ENCODE peak calls at places on chromosome 12, in seven cellular contexts. One of them, this sample, is unnamed.

GRCh38 chr12:98401427-98401826 is 114.0 kb upstream of the TMPO start:
- DNase-seq in astrocyte of the spinal cord: peak
- DNase-seq in NB4: peak
- DNase-seq in posterior vena cava: no peak
- DNase-seq in NCI-H1092 treated with DMSO at 0.1 percent for 48 hours: peak
- DNase-seq in stimulated activated CD4-positive, alpha-beta T cell treated with anti-CD3 and anti-CD28 coated beads, TNF-alpha, amount 100 ng/mL, for 4 hours: no peak
- DNase-seq in breast epithelium: no peak
- DNase-seq in this sample: no peak

GRCh38 chr12:92608418-92609091 is 94.2 kb upstream of the PLEKHG7 start:
- DNase-seq in astrocyte of the spinal cord: peak
- DNase-seq in NB4: peak
- DNase-seq in posterior vena cava: no peak
- DNase-seq in NCI-H1092 treated with DMSO at 0.1 percent for 48 hours: peak
- DNase-seq in stimulated activated CD4-positive, alpha-beta T cell treated with anti-CD3 and anti-CD28 coated beads, TNF-alpha, amount 100 ng/mL, for 4 hours: no peak
- DNase-seq in breast epithelium: no peak
- DNase-seq in this sample: no peak

GRCh38 chr12:40946612-40947194 is 241.4 kb upstream of the PDZRN4 start:
- DNase-seq in astrocyte of the spinal cord: peak
- DNase-seq in NB4: peak
- DNase-seq in posterior vena cava: no peak
- DNase-seq in NCI-H1092 treated with DMSO at 0.1 percent for 48 hours: peak
- DNase-seq in stimulated activated CD4-positive, alpha-beta T cell treated with anti-CD3 and anti-CD28 coated beads, TNF-alpha, amount 100 ng/mL, for 4 hours: no peak
- DNase-seq in breast epithelium: no peak
- DNase-seq in this sample: no peak

GRCh38 chr12:47736877-47737676 is 11.8 kb upstream of the ENDOU start:
- DNase-seq in astrocyte of the spinal cord: peak
- DNase-seq in NB4: no peak
- DNase-seq in posterior vena cava: peak
- DNase-seq in NCI-H1092 treated with DMSO at 0.1 percent for 48 hours: peak
- DNase-seq in stimulated activated CD4-positive, alpha-beta T cell treated with anti-CD3 and anti-CD28 coated beads, TNF-alpha, amount 100 ng/mL, for 4 hours: no peak
- DNase-seq in breast epithelium: peak
- DNase-seq in this sample: peak

GRCh38 chr12:108689314-108690190 is 41.8 kb downstream of the CORO1C start:
- DNase-seq in astrocyte of the spinal cord: peak
- DNase-seq in NB4: peak
- DNase-seq in posterior vena cava: no peak
- DNase-seq in NCI-H1092 treated with DMSO at 0.1 percent for 48 hours: peak
- DNase-seq in stimulated activated CD4-positive, alpha-beta T cell treated with anti-CD3 and anti-CD28 coated beads, TNF-alpha, amount 100 ng/mL, for 4 hours: no peak
- DNase-seq in breast epithelium: no peak
- DNase-seq in this sample: no peak

GRCh38 chr12:96425973-96426372 is 25.7 kb upstream of the CDK17 start:
- DNase-seq in astrocyte of the spinal cord: peak
- DNase-seq in NB4: peak
- DNase-seq in posterior vena cava: no peak
- DNase-seq in NCI-H1092 treated with DMSO at 0.1 percent for 48 hours: no peak
- DNase-seq in stimulated activated CD4-positive, alpha-beta T cell treated with anti-CD3 and anti-CD28 coated beads, TNF-alpha, amount 100 ng/mL, for 4 hours: no peak
- DNase-seq in breast epithelium: no peak
- DNase-seq in this sample: no peak

GRCh38 chr12:572532-572899 is 90.7 kb downstream of the NINJ2 start:
- DNase-seq in astrocyte of the spinal cord: no peak
- DNase-seq in NB4: peak
- DNase-seq in posterior vena cava: no peak
- DNase-seq in NCI-H1092 treated with DMSO at 0.1 percent for 48 hours: no peak
- DNase-seq in stimulated activated CD4-positive, alpha-beta T cell treated with anti-CD3 and anti-CD28 coated beads, TNF-alpha, amount 100 ng/mL, for 4 hours: no peak
- DNase-seq in breast epithelium: peak
- DNase-seq in this sample: no peak

GRCh38 chr12:34399631-34400422 is 377.5 kb downstream of the ALG10 start:
- DNase-seq in astrocyte of the spinal cord: no peak
- DNase-seq in NB4: no peak
- DNase-seq in posterior vena cava: peak
- DNase-seq in NCI-H1092 treated with DMSO at 0.1 percent for 48 hours: no peak
- DNase-seq in stimulated activated CD4-positive, alpha-beta T cell treated with anti-CD3 and anti-CD28 coated beads, TNF-alpha, amount 100 ng/mL, for 4 hours: no peak
- DNase-seq in breast epithelium: peak
- DNase-seq in this sample: peak

GRCh38 chr12:32159925-32160324 is 53.3 kb downstream of the BICD1 start:
- DNase-seq in astrocyte of the spinal cord: peak
- DNase-seq in NB4: no peak
- DNase-seq in posterior vena cava: no peak
- DNase-seq in NCI-H1092 treated with DMSO at 0.1 percent for 48 hours: no peak
- DNase-seq in stimulated activated CD4-positive, alpha-beta T cell treated with anti-CD3 and anti-CD28 coated beads, TNF-alpha, amount 100 ng/mL, for 4 hours: no peak
- DNase-seq in breast epithelium: no peak
- DNase-seq in this sample: no peak

GRCh38 chr12:11023387-11023786 is 967 bp upstream of the TAS2R19 start:
- DNase-seq in astrocyte of the spinal cord: no peak
- DNase-seq in NB4: no peak
- DNase-seq in posterior vena cava: no peak
- DNase-seq in NCI-H1092 treated with DMSO at 0.1 percent for 48 hours: no peak
- DNase-seq in stimulated activated CD4-positive, alpha-beta T cell treated with anti-CD3 and anti-CD28 coated beads, TNF-alpha, amount 100 ng/mL, for 4 hours: no peak
- DNase-seq in breast epithelium: no peak
- DNase-seq in this sample: no peak

GRCh38 chr12:46461459-46461858 is 88.9 kb upstream of the SLC38A2 start:
- DNase-seq in astrocyte of the spinal cord: no peak
- DNase-seq in NB4: no peak
- DNase-seq in posterior vena cava: no peak
- DNase-seq in NCI-H1092 treated with DMSO at 0.1 percent for 48 hours: no peak
- DNase-seq in stimulated activated CD4-positive, alpha-beta T cell treated with anti-CD3 and anti-CD28 coated beads, TNF-alpha, amount 100 ng/mL, for 4 hours: no peak
- DNase-seq in breast epithelium: no peak
- DNase-seq in this sample: no peak

GRCh38 chr12:121872546-121873223 is 14.0 kb upstream of the HPD start:
- DNase-seq in astrocyte of the spinal cord: peak
- DNase-seq in NB4: no peak
- DNase-seq in posterior vena cava: no peak
- DNase-seq in NCI-H1092 treated with DMSO at 0.1 percent for 48 hours: no peak
- DNase-seq in stimulated activated CD4-positive, alpha-beta T cell treated with anti-CD3 and anti-CD28 coated beads, TNF-alpha, amount 100 ng/mL, for 4 hours: no peak
- DNase-seq in breast epithelium: no peak
- DNase-seq in this sample: no peak

GRCh38 chr12:44616385-44616784 is 259.7 kb downstream of the NELL2 start:
- DNase-seq in astrocyte of the spinal cord: peak
- DNase-seq in NB4: no peak
- DNase-seq in posterior vena cava: no peak
- DNase-seq in NCI-H1092 treated with DMSO at 0.1 percent for 48 hours: peak
- DNase-seq in stimulated activated CD4-positive, alpha-beta T cell treated with anti-CD3 and anti-CD28 coated beads, TNF-alpha, amount 100 ng/mL, for 4 hours: no peak
- DNase-seq in breast epithelium: no peak
- DNase-seq in this sample: no peak

GRCh38 chr12:45381351-45381750 is 165.5 kb downstream of the ANO6 start:
- DNase-seq in astrocyte of the spinal cord: no peak
- DNase-seq in NB4: no peak
- DNase-seq in posterior vena cava: no peak
- DNase-seq in NCI-H1092 treated with DMSO at 0.1 percent for 48 hours: no peak
- DNase-seq in stimulated activated CD4-positive, alpha-beta T cell treated with anti-CD3 and anti-CD28 coated beads, TNF-alpha, amount 100 ng/mL, for 4 hours: no peak
- DNase-seq in breast epithelium: no peak
- DNase-seq in this sample: no peak